ENCODE peak calls at places on chromosomes 1 and 21, in ten cellular contexts. G, C, I, A, N, L, Y, F, U and O are unnamed samples.

GRCh38 chr1:79262745-79263258 is 256.3 kb upstream of the ADGRL4 start:
- DNase-seq in A (no peak), N (no peak), F (no peak), L (no peak), C (no peak), G (no peak), I (no peak), U (no peak), Y (no peak), O (no peak)

GRCh38 chr21:25512095-25513086 is 94.9 kb downstream of the MRPL39 start:
- DNase-seq in I (no peak), G (no peak), L (no peak), C (no peak), F (no peak), Y (no peak), N (no peak), A (no peak), U (no peak), O (no peak)

GRCh38 chr1:248837045-248837793 is 805 bp upstream of the ZNF672 start:
- DNase-seq in A (no peak), Y (no peak), U (no peak), F (no peak), G (no peak), C (no peak), I (no peak), N (no peak), L (no peak), O (no peak)

GRCh38 chr1:29687601-29688244 is 451.4 kb downstream of the PTPRU start:
- DNase-seq in F (no peak), Y (no peak), A (no peak), N (no peak), U (no peak), C (no peak), I (no peak), G (no peak), L (no peak), O (no peak)

GRCh38 chr1:36836916-36837315 is 197.4 kb downstream of the GRIK3 start:
- DNase-seq in L (no peak), N (no peak), C (no peak), G (peak; percentile 85), U (no peak), I (no peak), A (no peak), F (no peak), Y (no peak), O (no peak)

GRCh38 chr21:17693801-17694200 is 81.1 kb upstream of the BTG3 start:
- DNase-seq in U (no peak), F (no peak), Y (no peak), N (no peak), L (no peak), G (no peak), I (no peak), C (no peak), A (no peak), O (no peak)

GRCh38 chr1:26434161-26434752 is 2.1 kb downstream of the DHDDS start:
- DNase-seq in Y (no peak), C (no peak), I (no peak), U (no peak), F (no peak), A (no peak), N (no peak), G (no peak), L (no peak), O (no peak)

GRCh38 chr1:39157304-39157703 is 47.2 kb upstream of the MACF1 start:
- DNase-seq in C (no peak), G (no peak), N (no peak), L (no peak), U (no peak), A (no peak), F (no peak), I (no peak), Y (no peak), O (no peak)

GRCh38 chr1:74652711-74653131 is 20.9 kb downstream of the ERICH3 start:
- DNase-seq in N (no peak), L (peak; percentile 84), Y (no peak), A (peak; percentile 13), U (no peak), G (peak; percentile 70), F (peak; percentile 89), I (no peak), C (peak; percentile 50), O (peak; percentile 48)

GRCh38 chr1:164836614-164837018 is 277.6 kb downstream of the PBX1 start:
- DNase-seq in Y (no peak), I (no peak), N (no peak), G (no peak), F (no peak), A (no peak), L (no peak), U (no peak), C (no peak), O (no peak)

GRCh38 chr1:19620786-19621185 is 23.3 kb upstream of the NBL1 start:
- DNase-seq in C (no peak), A (no peak), F (no peak), L (no peak), U (no peak), I (no peak), Y (no peak), N (no peak), G (no peak), O (no peak)

GRCh38 chr1:121440993-121441392 is 256.2 kb downstream of the SRGAP2C start:
- DNase-seq in U (no peak), C (no peak), F (no peak), N (no peak), Y (no peak), L (no peak), A (no peak), G (no peak), I (no peak), O (no peak)

GRCh38 chr21:34885636-34886553 is 163.2 kb downstream of the RUNX1 start:
- DNase-seq in G (no peak), A (no peak), U (no peak), F (no peak), I (no peak), C (peak; percentile 56), Y (no peak), L (no peak), N (peak; percentile 55), O (no peak)

GRCh38 chr1:36576118-36576517 is 93.4 kb upstream of the CSF3R start:
- DNase-seq in N (peak; percentile 52), F (peak; percentile 13), Y (peak; percentile 32), I (peak; percentile 68), U (peak; percentile 40), A (peak; percentile 88), G (peak; percentile 46), C (peak; percentile 18), L (no peak), O (peak; percentile 67)

GRCh38 chr21:44374601-44375280 is 21.3 kb downstream of the TRPM2 start:
- DNase-seq in Y (no peak), U (no peak), I (no peak), A (no peak), N (no peak), L (no peak), C (no peak), G (no peak), F (no peak), O (no peak)

GRCh38 chr1:110003747-110004428 is 19.3 kb downstream of the AHCYL1 start:
- DNase-seq in A (peak; percentile 94), N (peak; percentile 88), I (peak; percentile 66), F (peak; percentile 96), C (no peak), Y (no peak), L (peak; percentile 99), G (peak; percentile 33), U (peak; percentile 38), O (no peak)

GRCh38 chr1:36924282-36924791 is 110.0 kb downstream of the GRIK3 start:
- DNase-seq in A (peak; percentile 63), Y (no peak), C (no peak), I (peak; percentile 14), L (peak; percentile 3), F (no peak), U (peak; percentile 16), G (peak; percentile 97), N (peak; percentile 40), O (peak; percentile 44)

GRCh38 chr1:228101994-228102790 is 933 bp downstream of the C1orf35 start:
- DNase-seq in U (peak; percentile 53), I (no peak), G (no peak), N (peak; percentile 66), A (no peak), C (peak; percentile 52), Y (peak; percentile 44), F (no peak), L (no peak), O (no peak)

GRCh38 chr1:12150456-12151200 is 16.2 kb upstream of the TNFRSF1B start:
- DNase-seq in L (no peak), F (no peak), A (no peak), I (no peak), N (no peak), G (no peak), U (no peak), C (no peak), Y (no peak), O (no peak)

GRCh38 chr1:6083385-6083784 is 37.7 kb downstream of the KCNAB2 start:
- DNase-seq in C (no peak), F (no peak), U (no peak), A (no peak), Y (no peak), I (no peak), G (no peak), L (no peak), N (no peak), O (no peak)

GRCh38 chr1:25522240-25522639 is 21.2 kb upstream of the LDLRAP1 start:
- DNase-seq in C (no peak), U (no peak), N (no peak), Y (no peak), I (no peak), F (no peak), L (no peak), G (no peak), A (no peak), O (no peak)

GRCh38 chr1:109718495-109718894 is 6.4 kb downstream of the GSTM5 start:
- DNase-seq in Y (no peak), A (no peak), U (no peak), C (peak; percentile 66), G (no peak), F (no peak), I (peak; percentile 20), N (peak; percentile 42), L (no peak), O (no peak)

GRCh38 chr1:42925132-42925769 is 33.4 kb downstream of the SLC2A1 start:
- DNase-seq in I (no peak), A (no peak), L (no peak), F (no peak), C (peak; percentile 57), N (no peak), Y (no peak), U (no peak), G (no peak), O (no peak)

GRCh38 chr1:157119008-157119407 is 19.2 kb downstream of the ETV3 start:
- DNase-seq in G (no peak), F (no peak), C (no peak), L (no peak), N (no peak), A (no peak), Y (no peak), U (no peak), I (no peak), O (no peak)

GRCh38 chr1:2379733-2380404 is 11.5 kb downstream of the MORN1 start:
- DNase-seq in Y (no peak), F (no peak), A (no peak), L (no peak), C (no peak), I (no peak), N (no peak), U (no peak), G (no peak), O (no peak)

GRCh38 chr21:22585558-22585957 is 1587.3 kb downstream of the NCAM2 start:
- DNase-seq in N (no peak), G (no peak), U (no peak), Y (no peak), C (no peak), A (no peak), F (no peak), I (no peak), L (no peak), O (no peak)

GRCh38 chr1:56506314-56506743 is 73.0 kb downstream of the PLPP3 start:
- DNase-seq in A (no peak), Y (no peak), I (no peak), N (peak; percentile 76), L (no peak), U (no peak), F (no peak), G (no peak), C (no peak), O (no peak)

GRCh38 chr1:29447368-29447767 is 211.0 kb downstream of the PTPRU start:
- DNase-seq in L (no peak), I (no peak), A (no peak), Y (no peak), F (no peak), C (no peak), U (no peak), G (no peak), N (no peak), O (no peak)